ENCODE peak calls at places on chromosome 22, in five cellular contexts. D, I, W, P and A are unnamed samples.

GRCh38 chr22:27094633-27095308 is 437.4 kb downstream of the MIAT start:
- DNase-seq in P (no peak), W (no peak), I (no peak), D (no peak), A (no peak)

GRCh38 chr22:24758164-24758799 is 16.2 kb downstream of the PIWIL3 start:
- DNase-seq in W (peak; percentile 78), I (no peak), D (peak; percentile 66), P (peak; percentile 72), A (no peak)

GRCh38 chr22:32475428-32476010 is 908 bp downstream of the FBXO7 start:
- DNase-seq in I (no peak), P (peak; percentile 16), W (peak; percentile 60), D (peak; percentile 63), A (no peak)

GRCh38 chr22:38098410-38099249 is 11.9 kb downstream of the BAIAP2L2 start:
- DNase-seq in D (no peak), I (no peak), P (no peak), W (no peak), A (no peak)

GRCh38 chr22:20530368-20531153 is 23.2 kb downstream of the MED15 start:
- DNase-seq in P (no peak), W (no peak), D (no peak), I (no peak), A (no peak)

GRCh38 chr22:40416636-40417035 is 46.2 kb downstream of the SGSM3 start:
- DNase-seq in W (no peak), I (no peak), P (no peak), D (no peak), A (no peak)

GRCh38 chr22:27107824-27108223 is 450.4 kb downstream of the MIAT start:
- DNase-seq in P (peak; percentile 91), D (no peak), I (no peak), W (no peak), A (no peak)

GRCh38 chr22:26476705-26477340 is 6.8 kb downstream of the HPS4 start:
- DNase-seq in W (no peak), D (no peak), I (no peak), P (no peak), A (no peak)

GRCh38 chr22:36331912-36332622 is 55.7 kb downstream of the MYH9 start:
- DNase-seq in P (peak; percentile 83), I (peak; percentile 40), D (no peak), W (no peak), A (no peak)

GRCh38 chr22:48575567-48576332 is 1251.9 kb downstream of the BRD1 start:
- DNase-seq in P (no peak), I (no peak), W (peak; percentile 65), D (no peak), A (no peak)

GRCh38 chr22:24244144-24244787 is 616 bp downstream of the GGT5 start:
- DNase-seq in D (no peak), W (no peak), I (no peak), P (peak; percentile 67), A (no peak)

GRCh38 chr22:37488337-37489135 is 2.4 kb upstream of the MFNG start:
- DNase-seq in P (no peak), W (no peak), D (peak; percentile 94), I (no peak), A (no peak)

GRCh38 chr22:19705181-19705934 is 8.9 kb upstream of the SEPTIN5 start:
- DNase-seq in P (no peak), D (no peak), I (no peak), W (peak; percentile 67), A (peak; percentile 87)

GRCh38 chr22:19878461-19879247 is 24.0 kb upstream of the GNB1L start:
- DNase-seq in I (no peak), P (peak; percentile 8), D (no peak), W (no peak), A (no peak)

GRCh38 chr22:39999144-39999757 is 4.5 kb downstream of the FAM83F start:
- DNase-seq in P (no peak), I (no peak), D (no peak), W (peak; percentile 57), A (no peak)

GRCh38 chr22:25548866-25549464 is 15.5 kb upstream of the GRK3 start:
- DNase-seq in I (no peak), W (no peak), D (no peak), P (no peak), A (no peak)

GRCh38 chr22:38080847-38081635 is 2.9 kb downstream of the SLC16A8 start:
- DNase-seq in D (peak; percentile 78), W (peak; percentile 74), P (peak; percentile 64), I (no peak), A (no peak)

GRCh38 chr22:39592104-39593060 is 21.8 kb downstream of the CACNA1I start:
- DNase-seq in W (peak; percentile 32), D (no peak), P (no peak), I (no peak), A (no peak)

GRCh38 chr22:37633693-37634504 is 5.6 kb upstream of the SH3BP1 start:
- DNase-seq in I (peak; percentile 60), W (peak; percentile 82), P (peak; percentile 95), D (peak; percentile 88), A (no peak)

GRCh38 chr22:39418696-39419095 is 19.1 kb downstream of the TAB1 start:
- DNase-seq in P (no peak), I (no peak), D (no peak), W (no peak), A (no peak)

GRCh38 chr22:38403806-38404205 is 51.2 kb downstream of the KCNJ4 start:
- DNase-seq in P (no peak), W (no peak), D (no peak), I (no peak), A (no peak)

GRCh38 chr22:20574920-20575353 is 67.5 kb downstream of the MED15 start:
- DNase-seq in W (no peak), P (no peak), I (no peak), D (no peak), A (no peak)

GRCh38 chr22:26986051-26986881 is 328.9 kb downstream of the MIAT start:
- DNase-seq in P (peak; percentile 74), I (no peak), W (peak; percentile 44), D (no peak), A (no peak)

GRCh38 chr22:30041475-30041874 is 38.8 kb upstream of the HORMAD2 start:
- DNase-seq in P (no peak), D (no peak), I (no peak), W (no peak), A (no peak)

GRCh38 chr22:19890502-19891349 is 36.1 kb upstream of the GNB1L start:
- DNase-seq in I (no peak), D (no peak), W (no peak), P (no peak), A (no peak)

GRCh38 chr22:46541536-46541935 is 4.1 kb upstream of the CELSR1 start:
- DNase-seq in D (no peak), P (no peak), W (no peak), I (no peak), A (no peak)

GRCh38 chr22:46537221-46537945 is at the start of gene CELSR1:
- DNase-seq in W (peak; percentile 87), D (peak; percentile 84), I (no peak), P (no peak), A (no peak)

GRCh38 chr22:46538816-46539163 is 1.4 kb upstream of the CELSR1 start:
- DNase-seq in I (no peak), D (no peak), W (no peak), P (no peak), A (no peak)

GRCh38 chr22:46537946-46538815 is 761 bp upstream of the CELSR1 start:
- DNase-seq in D (peak; percentile 72), W (peak; percentile 79), P (peak; percentile 46), I (no peak), A (no peak)

DNA sequence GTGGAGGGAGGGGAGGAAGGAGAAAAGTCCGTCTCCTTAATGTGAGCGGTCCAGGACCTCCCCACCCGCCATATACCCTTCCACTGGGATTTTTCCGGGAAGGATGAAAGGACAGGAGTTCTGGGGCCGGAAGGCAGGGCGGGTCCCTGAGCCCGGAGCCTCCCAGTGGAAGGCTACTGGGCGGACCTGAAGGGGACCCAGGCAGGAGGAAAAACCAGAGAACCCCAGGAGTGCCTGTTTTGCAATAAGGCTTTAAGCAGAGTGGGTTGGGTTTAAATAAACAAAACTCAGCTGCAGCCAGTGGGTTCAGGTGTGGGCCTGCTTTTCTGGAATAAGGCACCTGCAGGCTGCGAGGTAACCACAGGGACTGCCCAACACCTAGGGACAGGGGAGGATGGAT is 1.7 kb upstream of the CELSR1 start:
- DNase-seq in W (no peak), I (no peak), D (no peak), P (no peak), A (no peak)
- H3K4me3 ChIP-seq in W (peak overlapping the region; percentile 88), I (no peak overlapping the region), D (no peak overlapping the region), P (no peak overlapping the region), A (no peak overlapping the region)

GRCh38 chr22:41524283-41524682 is 20.0 kb downstream of the POLR3H start:
- DNase-seq in W (no peak), P (no peak), D (no peak), I (no peak), A (no peak)
- H3K4me3 ChIP-seq in W (no peak overlapping the region), P (no peak overlapping the region), D (no peak overlapping the region), I (no peak overlapping the region), A (no peak overlapping the region)

DNA sequence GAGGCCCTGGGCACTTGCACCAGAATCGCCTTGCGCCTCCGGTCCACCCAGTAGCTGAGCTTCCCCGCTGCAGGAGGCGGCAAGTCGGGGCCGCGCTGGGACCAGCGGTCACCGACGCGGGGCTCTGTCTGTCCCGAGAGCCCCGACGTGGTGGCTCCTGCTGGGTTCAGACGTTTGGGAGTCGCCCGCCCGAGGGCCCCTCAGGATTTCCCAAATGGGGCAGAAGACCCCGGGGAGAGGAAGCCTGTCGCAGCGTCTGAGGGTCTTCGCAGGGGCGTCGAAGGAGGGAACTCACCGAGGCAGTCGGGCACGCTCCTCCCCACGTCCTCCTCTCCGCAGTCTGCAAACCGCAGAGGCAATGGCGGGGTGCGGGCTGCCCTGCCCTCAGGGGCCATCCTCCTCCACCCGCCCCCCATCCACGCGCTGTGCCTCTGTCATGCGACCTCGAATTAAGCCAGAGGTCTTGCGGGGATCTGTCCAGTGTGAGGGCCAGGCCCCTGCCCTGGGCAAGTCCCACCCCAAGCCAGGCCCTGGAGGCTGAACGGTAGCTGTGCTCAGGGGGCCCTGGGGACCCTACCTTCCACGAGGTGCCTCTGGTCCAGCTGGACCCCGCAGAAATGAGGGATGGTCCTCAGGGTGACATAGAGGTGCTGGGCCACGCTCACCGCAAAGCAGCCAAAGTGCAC is 12.5 kb downstream of the IL17REL start:
- DNase-seq in D (no peak), I (no peak), W (no peak), P (no peak), A (no peak)
- H3K4me3 ChIP-seq in D (peak overlapping the region; percentile 34), I (no peak overlapping the region), W (peak overlapping the region; percentile 45), P (no peak overlapping the region), A (peak overlapping the region; percentile 33)

GRCh38 chr22:28989484-28989883 is 72.1 kb downstream of the C22orf31 start:
- DNase-seq in W (no peak), I (no peak), P (no peak), D (no peak), A (no peak)

GRCh38 chr22:28989035-28989464 is 72.6 kb downstream of the C22orf31 start:
- DNase-seq in D (no peak), I (no peak), W (no peak), P (no peak), A (peak; percentile 41)

GRCh38 chr22:28986366-28986765 is 75.3 kb downstream of the C22orf31 start:
- DNase-seq in I (no peak), W (no peak), P (no peak), D (no peak), A (no peak)

GRCh38 chr22:28989912-28990311 is 71.7 kb downstream of the C22orf31 start:
- DNase-seq in D (no peak), W (no peak), I (no peak), P (no peak), A (no peak)

GRCh38 chr22:28988455-28988854 is 73.2 kb downstream of the C22orf31 start:
- DNase-seq in W (no peak), P (no peak), I (no peak), D (no peak), A (no peak)
- H3K4me3 ChIP-seq in W (no peak overlapping the region), P (no peak overlapping the region), I (no peak overlapping the region), D (no peak overlapping the region), A (no peak overlapping the region)

GRCh38 chr22:22935056-22935545 is 47.5 kb downstream of the IGLL5 start:
- DNase-seq in D (no peak), I (no peak), W (no peak), P (no peak), A (no peak)
- H3K4me3 ChIP-seq in D (no peak overlapping the region), I (peak overlapping the region; percentile 9), W (no peak overlapping the region), P (no peak overlapping the region), A (no peak overlapping the region)